ENCODE peak calls at places on chromosome 16, in six cellular contexts. Y is A549, D is ovary, Z is HepG2, A is stomach, B is H1. J is an unnamed sample.

GRCh38 chr16:57682809-57683318 is 11.7 kb upstream of the DRC7 start:
- DNase-seq in Y (no peak), D (no peak), Z (no peak), A (no peak), B (no peak), J (no peak)

GRCh38 chr16:50584033-50584722 is 36.0 kb downstream of the NKD1 start:
- DNase-seq in Y (no peak), D (no peak), Z (no peak), A (no peak), B (no peak), J (no peak)

GRCh38 chr16:58329147-58329546 is 34.3 kb upstream of the PRSS54 start:
- DNase-seq in Y (no peak), D (no peak), Z (no peak), A (no peak), B (no peak), J (no peak)

GRCh38 chr16:3909791-3910583 is 29.5 kb upstream of the CREBBP start:
- DNase-seq in Y (no peak), D (no peak), Z (no peak), A (no peak), B (no peak), J (no peak)

GRCh38 chr16:66988197-66988788 is at the start of gene CES4A:
- DNase-seq in Y (no peak), D (no peak), Z (peak), A (no peak), B (no peak), J (peak)

GRCh38 chr16:56279132-56279531 is 87.8 kb downstream of the GNAO1 start:
- DNase-seq in Y (no peak), D (no peak), Z (no peak), A (peak), B (no peak), J (no peak)

GRCh38 chr16:15532825-15533224 is 98.4 kb downstream of the BMERB1 start:
- DNase-seq in Y (no peak), D (no peak), Z (no peak), A (no peak), B (no peak), J (no peak)

GRCh38 chr16:4465977-4466779 is 8.2 kb downstream of the NMRAL1 start:
- DNase-seq in Y (no peak), D (no peak), Z (no peak), A (peak), B (no peak), J (no peak)

GRCh38 chr16:27708651-27709050 is 158.7 kb downstream of the KATNIP start:
- DNase-seq in Y (no peak), D (no peak), Z (no peak), A (no peak), B (no peak), J (no peak)

GRCh38 chr16:56609463-56609921 is 1.1 kb downstream of the MT2A start:
- DNase-seq in Y (peak), D (peak), Z (peak), A (peak), B (no peak), J (peak)

DNA sequence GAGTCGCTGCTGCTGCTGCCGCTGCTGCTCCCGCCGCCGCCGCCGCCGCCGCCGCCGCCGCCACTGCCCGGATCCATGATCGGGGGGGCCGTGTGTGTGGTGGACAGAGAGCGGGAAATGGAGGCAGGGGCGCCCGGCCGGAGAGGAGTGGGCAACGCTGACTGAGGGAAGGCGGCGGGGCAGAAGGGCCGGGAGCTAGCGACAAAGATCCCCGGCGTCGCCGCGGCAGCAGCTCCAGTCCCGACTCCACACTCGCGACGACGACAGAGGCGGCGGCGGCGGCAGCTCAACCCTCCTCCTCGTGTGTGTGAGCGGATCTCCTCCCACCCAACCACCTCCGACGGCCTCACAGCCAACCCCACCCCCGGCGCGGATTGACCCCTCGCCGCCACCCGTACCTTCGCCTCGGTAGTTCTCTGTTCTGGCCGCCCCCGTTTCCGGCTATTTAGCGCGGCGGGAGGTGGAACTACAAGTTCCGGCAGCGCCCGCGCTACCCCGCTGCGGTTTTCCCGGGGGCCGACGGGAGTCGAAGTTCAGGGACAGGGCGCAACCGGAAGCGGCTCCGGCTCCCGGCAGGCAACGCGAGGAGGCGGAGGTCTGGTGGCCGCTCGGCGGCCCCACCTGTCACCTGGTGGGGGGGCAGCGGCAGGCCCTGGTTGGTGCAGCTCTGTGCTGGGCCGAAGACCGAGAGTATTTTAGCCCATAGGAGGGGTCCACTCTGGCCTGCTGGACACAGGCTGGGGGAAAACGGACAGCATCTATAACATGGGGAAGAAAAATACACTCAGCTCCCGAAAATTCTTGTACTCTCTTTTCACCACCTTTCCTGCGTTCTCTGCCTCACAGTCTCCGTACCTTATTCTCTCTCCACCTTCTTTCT is at the start of gene GSPT1:
- DNase-seq in Y (peak), D (peak), Z (peak), A (peak), B (peak), J (peak)
- TF ChIP-seq CTCF in Y (no peak), D (peak), Z (peak), A (peak), B (no peak), J (peak)

GRCh38 chr16:85461814-85462404 is 151.2 kb upstream of the GSE1 start:
- DNase-seq in Y (no peak), D (peak), Z (no peak), A (no peak), B (peak), J (no peak)

GRCh38 chr16:85460983-85461813 is 151.9 kb upstream of the GSE1 start:
- DNase-seq in Y (peak), D (peak), Z (peak), A (no peak), B (no peak), J (no peak)

GRCh38 chr16:85463228-85463611 is 149.9 kb upstream of the GSE1 start:
- DNase-seq in Y (no peak), D (peak), Z (no peak), A (no peak), B (no peak), J (no peak)

GRCh38 chr16:85463672-85464071 is 149.4 kb upstream of the GSE1 start:
- DNase-seq in Y (no peak), D (no peak), Z (no peak), A (no peak), B (no peak), J (no peak)

GRCh38 chr16:85462405-85463227 is 150.5 kb upstream of the GSE1 start:
- DNase-seq in Y (no peak), D (peak), Z (no peak), A (peak), B (no peak), J (no peak)
- TF ChIP-seq EP300 in Y (no peak), D (no peak), Z (no peak), A (no peak), B (no peak), J (no peak)

DNA sequence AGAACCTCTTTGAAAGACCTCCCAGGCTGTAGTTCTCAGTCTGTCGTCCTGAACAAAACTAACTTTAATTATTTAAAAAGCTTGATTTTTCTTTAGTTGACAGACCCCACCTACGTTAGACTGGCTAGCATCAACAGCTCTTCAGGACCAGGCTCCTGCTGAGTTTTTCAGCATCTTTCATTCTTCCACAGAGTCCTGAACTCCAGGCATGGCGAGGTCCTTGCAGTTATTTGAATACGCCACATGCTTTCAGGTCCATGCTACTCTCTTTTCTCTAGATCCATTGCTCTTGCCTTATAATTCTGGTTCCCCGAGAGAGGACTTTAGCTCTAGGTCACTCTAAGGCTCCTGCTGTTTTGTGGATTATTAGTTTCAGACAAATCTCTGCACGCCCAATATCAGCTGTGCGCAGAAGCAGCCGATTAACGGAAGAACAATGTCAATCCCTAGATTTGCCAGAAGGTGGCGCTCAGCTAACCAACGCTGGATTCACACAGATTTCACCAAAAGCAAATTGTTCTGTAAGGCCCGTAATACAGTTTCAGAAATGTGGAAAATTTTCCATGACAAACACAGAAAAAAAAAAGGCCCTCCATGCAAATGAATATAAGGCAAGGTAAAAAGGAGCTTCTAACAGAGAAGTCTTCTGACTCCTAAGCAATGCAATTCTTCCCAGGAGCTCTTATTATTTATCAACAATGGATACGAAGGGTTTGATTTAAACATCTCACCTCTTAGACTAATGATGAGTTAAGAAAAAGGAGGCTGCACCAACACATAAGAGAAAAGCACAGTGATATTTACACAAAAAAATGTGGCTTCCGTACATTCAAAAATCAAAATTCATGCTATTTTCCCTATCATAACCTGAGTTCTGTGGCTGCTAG is 33.5 kb upstream of the BCO1 start:
- DNase-seq in Y (peak), D (peak), Z (peak), A (peak), B (peak), J (no peak)
- TF ChIP-seq CTCF in Y (peak), D (peak), Z (peak), A (no peak), B (peak), J (peak)

DNA sequence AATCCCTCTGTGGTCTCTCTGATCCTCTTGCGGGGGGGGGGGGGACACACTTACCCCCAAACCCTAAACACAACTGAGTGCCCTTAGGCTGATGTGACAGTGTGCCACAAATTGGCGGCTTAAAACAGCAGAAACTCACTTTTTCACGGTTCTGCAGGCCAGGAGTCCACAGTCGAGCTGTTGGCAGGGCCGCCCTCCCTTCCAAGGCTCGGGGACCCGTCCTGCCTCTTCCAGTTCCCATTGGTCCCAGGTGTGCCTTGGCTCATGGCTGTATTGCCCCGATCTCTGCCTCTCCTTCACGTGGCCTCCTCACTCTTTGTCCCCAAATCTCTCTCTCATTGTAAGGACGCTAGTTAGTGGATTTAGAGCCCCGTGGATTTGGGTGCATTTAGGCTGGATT is 199.9 kb upstream of the CIBAR2 start:
- DNase-seq in Y (no peak), D (no peak), Z (no peak), A (no peak), B (no peak), J (no peak)
- TF ChIP-seq EP300 in Y (no peak), D (no peak), Z (no peak), A (no peak), B (no peak), J (no peak)

DNA sequence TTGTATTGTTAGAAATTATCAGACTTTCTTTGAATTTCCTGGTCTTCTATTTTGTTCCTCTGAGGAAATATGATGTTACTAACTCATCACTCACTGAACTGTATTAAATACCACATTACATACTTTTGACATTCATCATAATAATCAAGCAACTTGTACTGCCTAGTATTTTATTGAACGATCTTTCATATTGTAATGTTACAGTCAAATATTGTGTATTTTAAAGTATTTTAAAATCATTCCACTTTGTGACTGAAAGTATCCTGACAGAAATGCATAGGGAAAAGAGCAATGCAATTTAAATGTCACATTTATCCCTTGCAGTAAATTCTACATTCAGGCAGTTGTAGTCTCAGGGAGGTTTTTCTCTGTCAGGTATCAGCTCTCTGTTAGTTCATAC is 1557.4 kb downstream of the CDH8 start:
- DNase-seq in Y (no peak), D (no peak), Z (no peak), A (no peak), B (no peak), J (no peak)
- TF ChIP-seq CTCF in Y (no peak), D (no peak), Z (no peak), A (no peak), B (no peak), J (no peak)

DNA sequence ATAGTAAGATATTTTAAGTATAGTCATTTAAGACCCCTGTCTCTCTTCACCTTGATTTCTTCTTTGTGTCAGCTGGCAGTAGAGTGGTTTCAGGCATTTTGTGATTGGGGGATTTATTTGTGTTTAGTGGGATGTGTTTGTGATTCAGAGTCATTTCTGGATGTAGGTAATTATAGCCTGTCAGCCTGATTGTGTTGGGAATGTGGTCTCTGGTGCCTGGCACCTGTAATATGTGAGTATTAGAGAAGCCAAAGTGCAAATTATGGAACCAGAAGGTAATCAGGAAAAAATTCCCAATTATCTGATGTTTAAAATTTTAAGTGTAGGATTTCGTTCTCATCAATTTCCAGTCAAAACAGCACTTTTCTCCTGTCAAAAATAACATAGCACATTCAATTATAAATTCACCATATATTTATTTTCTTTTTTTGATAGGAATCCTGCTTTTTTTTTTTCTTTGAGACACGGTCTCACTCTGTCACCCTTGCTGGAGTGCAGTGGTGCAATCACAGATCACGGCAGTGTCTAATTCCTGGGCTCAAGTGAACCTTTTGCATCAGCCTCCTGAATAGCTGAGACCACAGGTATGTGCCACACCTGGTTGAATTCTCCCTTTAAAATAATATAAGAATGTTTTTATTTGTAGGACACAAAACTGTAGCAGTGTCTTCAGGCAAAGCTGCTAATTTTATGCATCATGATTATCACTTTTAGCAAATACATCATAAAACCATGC is 42.7 kb downstream of the ATF7IP2 start:
- DNase-seq in Y (no peak), D (no peak), Z (no peak), A (no peak), B (no peak), J (no peak)
- TF ChIP-seq EP300 in Y (no peak), D (no peak), Z (no peak), A (no peak), B (no peak), J (no peak)

GRCh38 chr16:29663020-29663828 is at the start of gene SPN:
- DNase-seq in Y (no peak), D (no peak), Z (no peak), A (no peak), B (no peak), J (no peak)

GRCh38 chr16:29662729-29663019 is 373 bp upstream of the SPN start:
- DNase-seq in Y (no peak), D (no peak), Z (no peak), A (peak), B (no peak), J (no peak)

GRCh38 chr16:29663829-29664132 is 734 bp downstream of the SPN start:
- DNase-seq in Y (no peak), D (no peak), Z (no peak), A (no peak), B (no peak), J (no peak)

GRCh38 chr16:29665294-29666077 is 2.4 kb downstream of the SPN start:
- DNase-seq in Y (no peak), D (no peak), Z (no peak), A (no peak), B (no peak), J (no peak)

DNA sequence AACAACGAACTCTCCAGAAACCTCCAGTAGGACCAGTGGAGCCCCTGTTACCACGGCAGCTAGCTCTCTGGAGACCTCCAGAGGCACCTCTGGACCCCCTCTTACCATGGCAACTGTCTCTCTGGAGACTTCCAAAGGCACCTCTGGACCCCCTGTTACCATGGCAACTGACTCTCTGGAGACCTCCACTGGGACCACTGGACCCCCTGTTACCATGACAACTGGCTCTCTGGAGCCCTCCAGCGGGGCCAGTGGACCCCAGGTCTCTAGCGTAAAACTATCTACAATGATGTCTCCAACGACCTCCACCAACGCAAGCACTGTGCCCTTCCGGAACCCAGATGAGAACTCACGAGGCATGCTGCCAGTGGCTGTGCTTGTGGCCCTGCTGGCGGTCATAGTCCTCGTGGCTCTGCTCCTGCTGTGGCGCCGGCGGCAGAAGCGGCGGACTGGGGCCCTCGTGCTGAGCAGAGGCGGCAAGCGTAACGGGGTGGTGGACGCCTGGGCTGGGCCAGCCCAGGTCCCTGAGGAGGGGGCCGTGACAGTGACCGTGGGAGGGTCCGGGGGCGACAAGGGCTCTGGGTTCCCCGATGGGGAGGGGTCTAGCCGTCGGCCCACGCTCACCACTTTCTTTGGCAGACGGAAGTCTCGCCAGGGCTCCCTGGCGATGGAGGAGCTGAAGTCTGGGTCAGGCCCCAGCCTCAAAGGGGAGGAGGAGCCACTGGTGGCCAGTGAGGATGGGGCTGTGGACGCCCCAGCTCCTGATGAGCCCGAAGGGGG is 1.3 kb downstream of the SPN start:
- DNase-seq in Y (no peak), D (no peak), Z (no peak), A (no peak), B (no peak), J (no peak)
- TF ChIP-seq CTCF in Y (no peak), D (no peak), Z (no peak), A (no peak), B (no peak), J (no peak)

GRCh38 chr16:86664518-86665318 is 86.4 kb downstream of the FOXL1 start:
- DNase-seq in Y (peak), D (no peak), Z (peak), A (peak), B (no peak), J (no peak)
- TF ChIP-seq EP300 in Y (no peak), D (no peak), Z (peak), A (no peak), B (no peak), J (no peak)

GRCh38 chr16:82169861-82170845 is at the start of gene MPHOSPH6:
- DNase-seq in Y (peak), D (peak), Z (peak), A (peak), B (peak), J (peak)
- TF ChIP-seq CTCF in Y (no peak), D (peak), Z (peak), A (no peak), B (no peak), J (peak)

GRCh38 chr16:10954903-10955302 is 10.5 kb downstream of the CLEC16A start:
- DNase-seq in Y (no peak), D (no peak), Z (no peak), A (no peak), B (no peak), J (no peak)

GRCh38 chr16:10961231-10961630 is 16.9 kb downstream of the CLEC16A start:
- DNase-seq in Y (no peak), D (no peak), Z (no peak), A (no peak), B (no peak), J (no peak)

GRCh38 chr16:10959161-10959560 is 14.8 kb downstream of the CLEC16A start:
- DNase-seq in Y (no peak), D (no peak), Z (no peak), A (no peak), B (no peak), J (no peak)

GRCh38 chr16:10957771-10958486 is 13.6 kb downstream of the CLEC16A start:
- DNase-seq in Y (no peak), D (no peak), Z (no peak), A (no peak), B (no peak), J (no peak)
- TF ChIP-seq EP300 in Y (no peak), D (no peak), Z (no peak), A (no peak), B (no peak), J (no peak)